ENCODE peak calls at places on chromosomes 2 and 18, in seven cellular contexts. G is hypothalamus; R is RPMI7951; D is progenitor cell of endocrine pancreas; S is activated CD4-positive, alpha-beta T cell treated with anti-CD3 and anti-CD28 coated beads for 24 hours; N is GM18507; F is COLO829. P is an unnamed sample.

GRCh38 chr2:166609183-166609959 is 115.3 kb upstream of the SCN7A start:
- DNase-seq in N (no peak), G (no peak), R (no peak), S (no peak), D (no peak), F (no peak), P (no peak)

GRCh38 chr2:1581965-1582625 is 162.2 kb downstream of the PXDN start:
- DNase-seq in F (no peak), G (no peak), R (peak; percentile 65), N (no peak), D (no peak), S (no peak), P (no peak)

GRCh38 chr2:144131042-144131441 is 388.9 kb downstream of the ZEB2 start:
- DNase-seq in F (no peak), R (peak; percentile 60), D (no peak), G (no peak), N (no peak), S (no peak), P (no peak)

GRCh38 chr2:191626497-191627151 is 51.3 kb upstream of the NABP1 start:
- DNase-seq in D (no peak), N (no peak), F (no peak), R (peak; percentile 71), S (no peak), G (no peak), P (no peak)

GRCh38 chr2:127576433-127577207 is 41.1 kb downstream of the MYO7B start:
- DNase-seq in N (no peak), G (peak; percentile 64), R (peak; percentile 96), S (no peak), D (no peak), F (peak; percentile 36), P (no peak)

GRCh38 chr2:218839430-218839829 is 7.8 kb upstream of the PRKAG3 start:
- DNase-seq in F (no peak), R (no peak), N (no peak), S (no peak), G (no peak), D (no peak), P (peak; percentile 46)

GRCh38 chr2:240396623-240397541 is 38.6 kb upstream of the GPC1 start:
- DNase-seq in F (no peak), D (no peak), S (no peak), G (no peak), R (no peak), N (no peak), P (no peak)

GRCh38 chr2:73076701-73077423 is 5.3 kb upstream of the SFXN5 start:
- DNase-seq in S (no peak), G (no peak), D (no peak), F (no peak), N (no peak), R (no peak), P (no peak)

GRCh38 chr2:79511320-79511951 is 1.4 kb upstream of the CTNNA2 start:
- DNase-seq in D (peak; percentile 62), N (no peak), F (peak; percentile 35), G (no peak), S (no peak), R (peak; percentile 22), P (peak; percentile 50)

GRCh38 chr2:139992078-139992477 is 1211.9 kb upstream of the NXPH2 start:
- DNase-seq in R (no peak), N (no peak), G (no peak), D (no peak), F (no peak), S (no peak), P (peak; percentile 40)

GRCh38 chr2:235670974-235671787 is 177.3 kb downstream of the AGAP1 start:
- DNase-seq in R (no peak), G (no peak), S (no peak), D (peak; percentile 15), N (no peak), F (no peak), P (no peak)

GRCh38 chr2:159939946-159940345 is 122.5 kb downstream of the PLA2R1 start:
- DNase-seq in G (no peak), N (no peak), D (no peak), S (no peak), R (peak; percentile 14), F (peak; percentile 23), P (peak; percentile 55)

GRCh38 chr2:25025996-25026530 is 15.8 kb upstream of the EFR3B start:
- DNase-seq in D (no peak), G (no peak), F (no peak), R (no peak), N (no peak), S (no peak), P (no peak)

GRCh38 chr18:4250141-4250540 is 205.0 kb downstream of the DLGAP1 start:
- DNase-seq in F (no peak), D (no peak), G (no peak), S (no peak), N (no peak), R (no peak), P (no peak)

GRCh38 chr2:121128741-121129659 is 156.0 kb downstream of the TFCP2L1 start:
- DNase-seq in N (no peak), F (peak; percentile 22), R (peak; percentile 30), S (no peak), D (peak; percentile 39), G (peak; percentile 33), P (peak; percentile 74)